ENCODE peak calls at places on chromosomes 1 and 21, in five cellular contexts. Y is pancreas, W is astrocyte, R is HL-60, T is heart left ventricle. I is an unnamed sample.

GRCh38 chr21:44006017-44006624 is 6.0 kb upstream of the TRAPPC10 start:
- DNase-seq in Y (no peak), T (peak; percentile 59), R (no peak), W (peak; percentile 96), I (peak; percentile 45)

GRCh38 chr1:41864471-41865040 is 54.2 kb downstream of the HIVEP3 start:
- DNase-seq in R (no peak), T (no peak), Y (no peak), W (peak; percentile 66), I (no peak)

GRCh38 chr1:36080236-36080635 is 3.7 kb upstream of the TEKT2 start:
- DNase-seq in Y (no peak), T (no peak), R (no peak), W (no peak), I (no peak)

GRCh38 chr1:91764471-91765115 is 121.4 kb downstream of the TGFBR3 start:
- DNase-seq in W (no peak), T (no peak), Y (no peak), R (no peak), I (no peak)

GRCh38 chr1:151324390-151324930 is 2.8 kb downstream of the PI4KB start:
- DNase-seq in T (no peak), W (no peak), Y (no peak), R (no peak), I (no peak)

GRCh38 chr1:90349510-90349909 is 354.6 kb downstream of the ZNF326 start:
- DNase-seq in T (no peak), Y (no peak), W (no peak), R (no peak), I (no peak)

GRCh38 chr1:182633657-182634281 is 29.6 kb upstream of the RGS16 start:
- DNase-seq in T (no peak), R (no peak), W (no peak), Y (no peak), I (no peak)

GRCh38 chr1:171910786-171911185 is 69.5 kb downstream of the DNM3 start:
- DNase-seq in R (no peak), Y (no peak), T (no peak), W (no peak), I (no peak)

GRCh38 chr1:74523873-74524480 is 11.6 kb upstream of the LRRC53 start:
- DNase-seq in W (no peak), T (no peak), Y (no peak), R (no peak), I (no peak)

GRCh38 chr1:209618756-209619420 is 33.3 kb downstream of the LAMB3 start:
- DNase-seq in W (no peak), T (peak; percentile 82), Y (no peak), R (peak; percentile 28), I (no peak)

GRCh38 chr1:27724961-27725373 is 794 bp upstream of the FAM76A start:
- DNase-seq in T (peak; percentile 33), R (no peak), W (no peak), Y (peak; percentile 50), I (no peak)

GRCh38 chr1:110570307-110570706 is 35.9 kb downstream of the KCNA2 start:
- DNase-seq in T (no peak), Y (no peak), R (no peak), W (no peak), I (no peak)

GRCh38 chr1:46465981-46466476 is 23.6 kb upstream of the DMBX1 start:
- DNase-seq in R (no peak), Y (no peak), W (no peak), T (no peak), I (no peak)

GRCh38 chr1:84078108-84078823 is 65.8 kb upstream of the PRKACB start:
- DNase-seq in W (peak; percentile 34), Y (no peak), R (peak; percentile 7), T (peak; percentile 50), I (no peak)

GRCh38 chr1:30011970-30012369 is 711.4 kb downstream of the MATN1 start:
- DNase-seq in W (no peak), T (no peak), Y (no peak), R (no peak), I (no peak)

GRCh38 chr1:25008192-25008485 is 78.1 kb upstream of the RUNX3 start:
- DNase-seq in R (no peak), T (no peak), W (peak; percentile 6), Y (no peak), I (no peak)

GRCh38 chr21:42751866-42752265 is 98.4 kb downstream of the PDE9A start:
- DNase-seq in Y (no peak), T (no peak), W (no peak), R (no peak), I (no peak)

GRCh38 chr1:57327331-57327730 is 96.5 kb downstream of the DAB1 start:
- DNase-seq in T (no peak), R (no peak), W (no peak), Y (no peak), I (no peak)

GRCh38 chr1:81550753-81551152 is 250.0 kb upstream of the ADGRL2 start:
- DNase-seq in R (no peak), Y (no peak), W (no peak), T (no peak), I (no peak)

GRCh38 chr1:213070399-213070798 is 19.4 kb downstream of the RPS6KC1 start:
- DNase-seq in R (peak; percentile 14), W (peak; percentile 69), Y (no peak), T (no peak), I (peak; percentile 57)

GRCh38 chr1:40736085-40736531 is 44.6 kb downstream of the NFYC start:
- DNase-seq in R (no peak), W (peak; percentile 87), Y (no peak), T (no peak), I (no peak)

GRCh38 chr1:175080030-175080429 is 12.4 kb downstream of the TNN start:
- DNase-seq in T (no peak), Y (no peak), W (no peak), R (no peak), I (no peak)

GRCh38 chr1:218665216-218665615 is 320.1 kb downstream of the TGFB2 start:
- DNase-seq in T (peak; percentile 71), Y (no peak), W (peak; percentile 84), R (no peak), I (no peak)

GRCh38 chr1:21647431-21648373 is 21.5 kb downstream of the RAP1GAP start:
- DNase-seq in Y (peak; percentile 75), W (peak; percentile 44), T (no peak), R (peak; percentile 41), I (peak; percentile 30)

GRCh38 chr1:159089184-159089791 is 12.7 kb upstream of the AIM2 start:
- DNase-seq in W (no peak), R (peak; percentile 41), T (no peak), Y (no peak), I (no peak)

GRCh38 chr1:245475116-245475515 is 320.3 kb downstream of the KIF26B start:
- DNase-seq in W (peak; percentile 72), T (no peak), Y (no peak), R (no peak), I (peak; percentile 6)

GRCh38 chr1:204070895-204071294 is 2.0 kb upstream of the SOX13 start:
- DNase-seq in Y (no peak), R (no peak), W (no peak), T (no peak), I (no peak)

GRCh38 chr1:9890224-9890731 is 19.8 kb downstream of the CTNNBIP1 start:
- DNase-seq in R (peak; percentile 26), Y (no peak), T (peak; percentile 77), W (peak; percentile 93), I (peak; percentile 90)

GRCh38 chr1:107637101-107637500 is 327.9 kb downstream of the VAV3 start:
- DNase-seq in Y (no peak), R (no peak), T (no peak), W (peak; percentile 41), I (no peak)

GRCh38 chr1:2082064-2082463 is 31.9 kb downstream of the PRKCZ start:
- DNase-seq in R (no peak), Y (no peak), T (no peak), W (no peak), I (no peak)

GRCh38 chr1:38193040-38193439 is 146.4 kb upstream of the POU3F1 start:
- DNase-seq in W (no peak), R (no peak), Y (no peak), T (no peak), I (no peak)

GRCh38 chr1:23837905-23838304 is 12.7 kb upstream of the HMGCL start:
- DNase-seq in Y (peak; percentile 34), T (peak; percentile 20), R (no peak), W (no peak), I (no peak)

GRCh38 chr1:178461676-178462075 is 35.1 kb downstream of the CLEC20A start:
- DNase-seq in T (no peak), Y (no peak), R (no peak), W (no peak), I (no peak)

GRCh38 chr1:231138221-231138620 is 23.6 kb upstream of the TRIM67 start:
- DNase-seq in Y (no peak), T (no peak), W (no peak), R (no peak), I (no peak)

GRCh38 chr21:29208666-29209059 is 78.2 kb downstream of the MAP3K7CL start:
- DNase-seq in W (peak; percentile 96), Y (no peak), T (no peak), R (no peak), I (peak; percentile 46)
- H3K27ac ChIP-seq in W (peak overlapping the region; percentile 98), Y (peak overlapping the region; percentile 34), T (peak overlapping the region; percentile 5), R (no peak overlapping the region), I (peak overlapping the region; percentile 63)

GRCh38 chr21:17931080-17931479 is 111.9 kb upstream of the C21orf91 start:
- DNase-seq in R (peak; percentile 4), Y (no peak), W (no peak), T (no peak), I (no peak)
- TF ChIP-seq CTCF in R (no peak), Y (no peak), W (peak; percentile 16), T (no peak), I (peak; percentile 36)

GRCh38 chr1:181135815-181136737 is 47.6 kb downstream of the IER5 start:
- DNase-seq in Y (no peak), R (peak; percentile 51), W (peak; percentile 93), T (no peak), I (peak; percentile 88)
- H3K27ac ChIP-seq in Y (peak overlapping the region; percentile 44), R (no peak overlapping the region), W (peak overlapping the region; percentile 95), T (peak overlapping the region; percentile 31), I (peak overlapping the region; percentile 99)

GRCh38 chr1:32107742-32108661 is at the start of gene KPNA6:
- DNase-seq in Y (peak; percentile 80), R (peak; percentile 92), T (peak; percentile 93), W (peak; percentile 97), I (peak; percentile 92)
- TF ChIP-seq CTCF in Y (no peak), R (no peak), T (no peak), W (no peak), I (no peak)

GRCh38 chr1:119631086-119631432 is 17.0 kb downstream of the ZNF697 start:
- DNase-seq in W (no peak), R (no peak), Y (no peak), T (peak; percentile 39), I (no peak)
- H3K27ac ChIP-seq in W (no peak overlapping the region), R (no peak overlapping the region), Y (peak overlapping the region; percentile 69), T (peak overlapping the region; percentile 86), I (peak overlapping the region; percentile 49)

I was measured in AG04450.